ENCODE peak calls at places on chromosomes 6 and 20, in four cellular contexts. One of them, this sample, is unnamed.

GRCh38 chr6:87574237-87574636 is 15.6 kb downstream of the RARS2 start:
- DNase-seq in left ventricle myocardium inferior: no peak
- DNase-seq in uterus: no peak
- DNase-seq in tibial artery: no peak
- DNase-seq in this sample: no peak

GRCh38 chr6:26400626-26401025 is 1.4 kb upstream of the BTN3A1 start:
- DNase-seq in left ventricle myocardium inferior: no peak
- DNase-seq in uterus: no peak
- DNase-seq in tibial artery: no peak
- DNase-seq in this sample: no peak

GRCh38 chr6:160190974-160191373 is 67.6 kb downstream of the SLC22A2 start:
- DNase-seq in left ventricle myocardium inferior: no peak
- DNase-seq in uterus: no peak
- DNase-seq in tibial artery: no peak
- DNase-seq in this sample: no peak

GRCh38 chr20:22716824-22717351 is 132.5 kb upstream of the FOXA2 start:
- DNase-seq in left ventricle myocardium inferior: no peak
- DNase-seq in uterus: no peak
- DNase-seq in tibial artery: no peak
- DNase-seq in this sample: no peak

GRCh38 chr20:35768731-35769664 is 2.8 kb upstream of the PHF20 start:
- DNase-seq in left ventricle myocardium inferior: peak; percentile 96
- DNase-seq in uterus: peak; percentile 98
- DNase-seq in tibial artery: peak; percentile 99
- DNase-seq in this sample: peak; percentile 98

GRCh38 chr6:91088515-91088914 is 501.6 kb upstream of the MAP3K7 start:
- DNase-seq in left ventricle myocardium inferior: no peak
- DNase-seq in uterus: no peak
- DNase-seq in tibial artery: no peak
- DNase-seq in this sample: no peak

GRCh38 chr20:52425253-52425652 is 233.7 kb upstream of the ZFP64 start:
- DNase-seq in left ventricle myocardium inferior: no peak
- DNase-seq in uterus: no peak
- DNase-seq in tibial artery: peak; percentile 27
- DNase-seq in this sample: no peak

GRCh38 chr6:108768792-108769524 is 79.3 kb upstream of the ARMC2 start:
- DNase-seq in left ventricle myocardium inferior: no peak
- DNase-seq in uterus: no peak
- DNase-seq in tibial artery: no peak
- DNase-seq in this sample: no peak

GRCh38 chr6:169831450-169832246 is 80.2 kb downstream of the ERMARD start:
- DNase-seq in left ventricle myocardium inferior: peak; percentile 72
- DNase-seq in uterus: peak; percentile 73
- DNase-seq in tibial artery: peak; percentile 41
- DNase-seq in this sample: no peak

GRCh38 chr20:12306107-12306506 is 388.4 kb downstream of the BTBD3 start:
- DNase-seq in left ventricle myocardium inferior: no peak
- DNase-seq in uterus: no peak
- DNase-seq in tibial artery: no peak
- DNase-seq in this sample: no peak

GRCh38 chr6:132863895-132864294 is 49.5 kb downstream of the RPS12 start:
- DNase-seq in left ventricle myocardium inferior: no peak
- DNase-seq in uterus: no peak
- DNase-seq in tibial artery: no peak
- DNase-seq in this sample: no peak

GRCh38 chr6:109672204-109672603 is 18.8 kb downstream of the AK9 start:
- DNase-seq in left ventricle myocardium inferior: no peak
- DNase-seq in uterus: no peak
- DNase-seq in tibial artery: no peak
- DNase-seq in this sample: peak; percentile 24

GRCh38 chr20:62401331-62401779 is 5.7 kb downstream of the CABLES2 start:
- DNase-seq in left ventricle myocardium inferior: no peak
- DNase-seq in uterus: no peak
- DNase-seq in tibial artery: no peak
- DNase-seq in this sample: no peak

GRCh38 chr6:16929814-16930213 is 168.6 kb upstream of the ATXN1 start:
- DNase-seq in left ventricle myocardium inferior: no peak
- DNase-seq in uterus: no peak
- DNase-seq in tibial artery: no peak
- DNase-seq in this sample: peak; percentile 99

GRCh38 chr6:2792330-2792729 is 27.1 kb downstream of the WRNIP1 start:
- DNase-seq in left ventricle myocardium inferior: no peak
- DNase-seq in uterus: no peak
- DNase-seq in tibial artery: no peak
- DNase-seq in this sample: no peak

GRCh38 chr6:56517155-56517745 is 125.4 kb downstream of the DST start:
- DNase-seq in left ventricle myocardium inferior: no peak
- DNase-seq in uterus: no peak
- DNase-seq in tibial artery: no peak
- DNase-seq in this sample: no peak

GRCh38 chr20:63835031-63835858 is 4.2 kb upstream of the ZBTB46 start:
- DNase-seq in left ventricle myocardium inferior: peak; percentile 86
- DNase-seq in uterus: peak; percentile 92
- DNase-seq in tibial artery: peak; percentile 91
- DNase-seq in this sample: peak; percentile 97

GRCh38 chr6:6884193-6884627 is 223.6 kb upstream of the RREB1 start:
- DNase-seq in left ventricle myocardium inferior: no peak
- DNase-seq in uterus: no peak
- DNase-seq in tibial artery: no peak
- DNase-seq in this sample: peak; percentile 5

GRCh38 chr20:49790077-49790798 is 22.4 kb upstream of the SLC9A8 start:
- DNase-seq in left ventricle myocardium inferior: peak; percentile 28
- DNase-seq in uterus: no peak
- DNase-seq in tibial artery: no peak
- DNase-seq in this sample: peak; percentile 88
- TF ChIP-seq CTCF in left ventricle myocardium inferior: no peak
- TF ChIP-seq CTCF in uterus: no peak
- TF ChIP-seq CTCF in tibial artery: no peak
- TF ChIP-seq CTCF in this sample: no peak

GRCh38 chr20:47665221-47665991 is 119.9 kb downstream of the SULF2 start:
- DNase-seq in left ventricle myocardium inferior: no peak
- DNase-seq in uterus: no peak
- DNase-seq in tibial artery: no peak
- DNase-seq in this sample: no peak
- TF ChIP-seq CTCF in left ventricle myocardium inferior: no peak
- TF ChIP-seq CTCF in uterus: no peak
- TF ChIP-seq CTCF in tibial artery: no peak
- TF ChIP-seq CTCF in this sample: no peak

DNA sequence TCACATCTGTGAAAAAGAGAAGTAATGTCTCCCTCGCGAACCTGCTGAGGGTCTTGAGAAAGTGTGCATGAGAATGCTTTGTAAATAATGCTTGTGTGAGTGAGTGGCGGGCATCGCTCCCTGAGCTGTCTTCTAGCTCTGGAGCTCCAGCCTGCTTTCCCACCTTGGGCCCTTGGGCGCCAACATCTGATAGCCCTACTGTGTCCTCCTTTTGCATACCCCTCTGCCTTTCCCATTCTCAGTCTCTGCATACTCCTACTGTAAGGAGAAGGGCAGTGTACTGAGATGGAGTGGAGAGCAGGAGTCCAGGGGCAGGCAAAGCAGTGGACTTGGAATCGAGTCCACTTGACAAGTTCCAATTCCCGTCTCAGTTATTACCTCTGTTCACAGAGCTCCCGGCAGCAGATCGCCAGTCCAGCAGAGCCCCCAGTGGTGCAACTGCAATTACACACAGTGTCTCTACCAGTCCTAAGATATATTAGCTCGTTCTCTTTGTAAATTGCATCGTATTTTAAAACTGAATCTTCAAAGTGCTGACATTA is 855 bp upstream of the NCR2 start:
- DNase-seq in left ventricle myocardium inferior: no peak
- DNase-seq in uterus: no peak
- DNase-seq in tibial artery: no peak
- DNase-seq in this sample: no peak
- TF ChIP-seq CTCF in left ventricle myocardium inferior: no peak
- TF ChIP-seq CTCF in uterus: no peak
- TF ChIP-seq CTCF in tibial artery: no peak
- TF ChIP-seq CTCF in this sample: peak; percentile 35

GRCh38 chr6:25028346-25028745 is 92.6 kb upstream of the RIPOR2 start:
- DNase-seq in left ventricle myocardium inferior: no peak
- DNase-seq in uterus: no peak
- DNase-seq in tibial artery: no peak
- DNase-seq in this sample: no peak
- TF ChIP-seq CTCF in left ventricle myocardium inferior: no peak
- TF ChIP-seq CTCF in uterus: no peak
- TF ChIP-seq CTCF in tibial artery: no peak
- TF ChIP-seq CTCF in this sample: no peak